ENCODE peak calls at places on chromosomes 11 and 22, in ten cellular contexts. R, K, J, P, Z, M, I, C, H and O are unnamed samples.

GRCh38 chr11:75406338-75406777 is 7.0 kb downstream of the RPS3 start:
- DNase-seq in R (no peak), K (no peak), J (no peak), P (no peak), Z (no peak), M (no peak), I (peak; percentile 46), C (no peak), H (no peak), O (no peak)

GRCh38 chr11:95522871-95523270 is 266.7 kb downstream of the FAM76B start:
- DNase-seq in R (no peak), K (no peak), J (no peak), P (no peak), Z (no peak), M (no peak), I (no peak), C (no peak), H (no peak), O (no peak)

GRCh38 chr22:43126506-43127165 is 16.1 kb downstream of the BIK start:
- DNase-seq in R (peak; percentile 85), K (no peak), J (no peak), P (peak; percentile 80), Z (no peak), M (peak; percentile 67), I (peak; percentile 62), C (peak; percentile 46), H (peak; percentile 83), O (no peak)

GRCh38 chr11:35664977-35665441 is 2.4 kb downstream of the TRIM44 start:
- DNase-seq in R (no peak), K (no peak), J (no peak), P (no peak), Z (no peak), M (no peak), I (no peak), C (no peak), H (no peak), O (no peak)

GRCh38 chr11:65063532-65063931 is 5.2 kb upstream of the NAALADL1 start:
- DNase-seq in R (no peak), K (no peak), J (no peak), P (no peak), Z (no peak), M (no peak), I (no peak), C (no peak), H (no peak), O (no peak)

GRCh38 chr11:2272946-2273280 is 2.5 kb upstream of the ASCL2 start:
- DNase-seq in R (no peak), K (no peak), J (no peak), P (no peak), Z (peak; percentile 13), M (no peak), I (no peak), C (no peak), H (no peak), O (no peak)

GRCh38 chr11:19187101-19187500 is 14.7 kb downstream of the CSRP3 start:
- DNase-seq in R (no peak), K (no peak), J (no peak), P (peak; percentile 1), Z (no peak), M (peak; percentile 2), I (no peak), C (no peak), H (no peak), O (no peak)

GRCh38 chr22:49207008-49207775 is 620.5 kb downstream of the BRD1 start:
- DNase-seq in R (peak; percentile 7), K (no peak), J (peak; percentile 54), P (no peak), Z (no peak), M (no peak), I (peak; percentile 17), C (no peak), H (no peak), O (no peak)

GRCh38 chr11:34624069-34624468 is 3.2 kb downstream of the EHF start:
- DNase-seq in R (peak; percentile 73), K (no peak), J (no peak), P (no peak), Z (no peak), M (no peak), I (no peak), C (no peak), H (no peak), O (no peak)

GRCh38 chr11:47175746-47176327 is 842 bp downstream of the ARFGAP2 start:
- DNase-seq in R (no peak), K (no peak), J (no peak), P (no peak), Z (no peak), M (no peak), I (no peak), C (no peak), H (no peak), O (no peak)

GRCh38 chr11:73157141-73158010 is 15.3 kb upstream of the FCHSD2 start:
- DNase-seq in R (peak; percentile 33), K (no peak), J (peak; percentile 92), P (peak; percentile 66), Z (no peak), M (peak; percentile 87), I (peak; percentile 38), C (peak; percentile 83), H (no peak), O (no peak)

GRCh38 chr11:47177229-47177845 is 658 bp upstream of the ARFGAP2 start:
- DNase-seq in R (peak; percentile 74), K (peak; percentile 60), J (peak; percentile 85), P (peak; percentile 71), Z (no peak), M (peak; percentile 89), I (peak; percentile 90), C (peak; percentile 72), H (peak; percentile 68), O (no peak)

GRCh38 chr22:19522190-19522880 is 1.9 kb downstream of the CLDN5 start:
- DNase-seq in R (no peak), K (no peak), J (no peak), P (no peak), Z (no peak), M (no peak), I (peak; percentile 60), C (no peak), H (no peak), O (no peak)

GRCh38 chr11:833114-833791 is 501 bp downstream of the CD151 start:
- DNase-seq in R (peak; percentile 58), K (no peak), J (no peak), P (peak; percentile 44), Z (no peak), M (peak; percentile 78), I (peak; percentile 81), C (no peak), H (no peak), O (no peak)

GRCh38 chr11:80280737-80281136 is 839.9 kb upstream of the TENM4 start:
- DNase-seq in R (no peak), K (no peak), J (no peak), P (no peak), Z (no peak), M (no peak), I (no peak), C (no peak), H (no peak), O (no peak)

GRCh38 chr11:79363261-79363660 is 77.6 kb downstream of the TENM4 start:
- DNase-seq in R (no peak), K (no peak), J (no peak), P (peak; percentile 43), Z (no peak), M (no peak), I (no peak), C (no peak), H (no peak), O (no peak)

GRCh38 chr11:125454047-125454446 is 42.0 kb downstream of the FEZ1 start:
- DNase-seq in R (no peak), K (no peak), J (no peak), P (no peak), Z (no peak), M (no peak), I (peak; percentile 31), C (no peak), H (no peak), O (no peak)

GRCh38 chr11:77705195-77705876 is 67.7 kb upstream of the CLNS1A start:
- DNase-seq in R (no peak), K (no peak), J (no peak), P (peak; percentile 63), Z (no peak), M (peak; percentile 9), I (no peak), C (peak; percentile 29), H (peak; percentile 48), O (peak; percentile 48)

GRCh38 chr22:37054600-37055365 is 3.2 kb downstream of the KCTD17 start:
- DNase-seq in R (no peak), K (no peak), J (no peak), P (no peak), Z (no peak), M (no peak), I (no peak), C (no peak), H (no peak), O (no peak)